ENCODE peak calls at places on chromosome 19, in five cellular contexts. W, T, N, X and B are unnamed samples.

GRCh38 chr19:13014101-13014920 is 19.0 kb downstream of the NFIX start:
- DNase-seq in W (no peak), T (no peak), N (no peak), X (no peak), B (no peak)

GRCh38 chr19:17329061-17329767 is 5.4 kb downstream of the ANO8 start:
- DNase-seq in W (no peak), T (no peak), N (no peak), X (no peak), B (no peak)

GRCh38 chr19:50330365-50331078 is 1.3 kb upstream of the KCNC3 start:
- DNase-seq in W (peak; percentile 87), T (peak; percentile 83), N (peak; percentile 91), X (no peak), B (no peak)

GRCh38 chr19:18396471-18397241 is 766 bp downstream of the LRRC25 start:
- DNase-seq in W (no peak), T (no peak), N (no peak), X (no peak), B (no peak)

GRCh38 chr19:29292146-29292545 is 79.2 kb upstream of the UQCRFS1 start:
- DNase-seq in W (no peak), T (no peak), N (no peak), X (no peak), B (no peak)

GRCh38 chr19:33864311-33864850 is 67.7 kb downstream of the KCTD15 start:
- DNase-seq in W (no peak), T (no peak), N (no peak), X (no peak), B (no peak)

GRCh38 chr19:31349160-31349881 is at the start of gene TSHZ3:
- DNase-seq in W (peak; percentile 82), T (peak; percentile 86), N (peak; percentile 87), X (peak; percentile 59), B (peak; percentile 81)

GRCh38 chr19:5451494-5451893 is 3.7 kb upstream of the ZNRF4 start:
- DNase-seq in W (no peak), T (no peak), N (no peak), X (no peak), B (no peak)

GRCh38 chr19:1752757-1753728 is at the start of gene ONECUT3:
- DNase-seq in W (no peak), T (no peak), N (no peak), X (no peak), B (no peak)

GRCh38 chr19:17103177-17103576 is 27.6 kb downstream of the MYO9B start:
- DNase-seq in W (no peak), T (no peak), N (no peak), X (peak; percentile 45), B (no peak)

GRCh38 chr19:2751438-2751830 is 11.6 kb upstream of the SLC39A3 start:
- DNase-seq in W (no peak), T (no peak), N (no peak), X (no peak), B (no peak)

GRCh38 chr19:17794731-17795494 is at the start of gene B3GNT3:
- DNase-seq in W (peak; percentile 34), T (peak; percentile 38), N (peak; percentile 72), X (no peak), B (peak; percentile 88)

DNA sequence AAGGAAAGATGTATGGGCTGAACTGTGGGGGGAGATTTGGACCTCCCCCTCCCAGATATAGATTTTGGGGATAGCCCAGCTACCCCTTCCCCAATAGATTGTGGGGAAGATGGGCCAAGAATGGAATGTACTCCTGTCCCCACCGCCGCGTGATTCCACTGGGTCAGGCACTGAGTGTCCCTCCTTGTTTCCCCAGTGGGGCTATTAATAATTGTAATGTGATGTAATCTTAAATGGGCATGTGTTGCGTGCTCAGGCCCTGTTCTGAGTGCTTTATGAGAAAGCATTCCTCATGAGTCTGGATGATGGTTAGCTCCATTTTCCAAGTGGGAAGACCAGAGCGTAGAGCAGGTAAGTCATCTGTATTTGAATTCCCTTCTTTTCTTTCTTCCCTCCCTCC is 1.4 kb downstream of the PSMD8 start:
- DNase-seq in W (no peak), T (peak; percentile 53), N (no peak), X (no peak), B (no peak)
- H3K27ac ChIP-seq in W (peak overlapping the region; percentile 94), T (peak overlapping the region; percentile 93), N (no peak overlapping the region), X (peak overlapping the region; percentile 95), B (peak overlapping the region; percentile 62)

DNA sequence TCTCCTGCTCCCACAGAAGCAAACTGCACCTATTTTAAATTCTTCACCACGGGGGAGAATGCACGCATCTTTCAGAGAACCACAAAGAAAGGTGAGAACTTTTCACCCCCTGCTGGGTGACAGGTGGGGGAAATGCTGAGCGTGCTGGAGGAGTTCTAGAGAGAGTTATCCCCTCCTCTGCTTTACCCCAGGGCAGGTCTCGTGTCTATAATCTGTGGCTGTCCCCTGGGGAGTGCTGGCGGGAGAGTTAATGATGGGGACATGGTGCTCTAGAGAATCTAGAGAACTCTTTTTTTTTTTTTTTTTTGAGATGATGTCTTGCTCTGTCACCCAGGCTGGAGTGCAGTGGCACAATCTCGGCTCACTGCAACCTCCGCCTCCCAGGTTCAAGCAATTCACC is 6.8 kb downstream of the CACNG6 start:
- DNase-seq in W (no peak), T (no peak), N (no peak), X (no peak), B (no peak)
- H3K36me3 ChIP-seq in W (no peaks in the 10 kb centered on the region), T (no peaks in the 10 kb centered on the region), N (no peaks in the 10 kb centered on the region), X (no peaks in the 10 kb centered on the region), B (no peaks in the 10 kb centered on the region)

DNA sequence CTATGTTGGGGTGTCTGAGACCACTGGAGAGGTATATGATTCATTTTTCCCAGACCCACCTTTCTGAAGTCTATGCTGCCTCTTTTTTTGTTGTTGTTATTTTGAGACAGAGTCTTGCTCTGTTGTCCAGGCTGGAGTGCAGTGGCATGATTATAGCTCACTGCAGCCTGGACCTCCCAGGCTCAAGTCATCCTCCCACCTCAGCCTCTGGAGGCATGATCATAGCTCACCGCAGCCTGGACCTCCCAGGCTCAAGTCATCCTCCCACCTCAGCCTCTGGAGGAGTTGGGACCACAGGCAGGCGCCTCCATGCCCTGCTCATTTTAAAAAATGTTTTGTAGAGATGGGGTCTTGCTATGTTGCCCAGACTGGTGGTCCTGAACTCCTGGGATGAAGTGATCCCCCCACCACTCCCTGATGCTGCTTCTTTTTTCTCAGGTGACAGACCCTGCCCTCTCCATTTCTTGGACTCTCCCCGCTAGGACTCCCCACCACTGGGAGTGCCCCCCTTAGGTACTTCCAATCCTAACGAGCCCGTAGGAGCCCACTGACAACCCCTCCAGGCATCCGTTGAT is 45.3 kb downstream of the ARHGEF18 start:
- DNase-seq in W (no peak), T (no peak), N (no peak), X (no peak), B (no peak)
- H3K27ac ChIP-seq in W (peak overlapping the region; percentile 93), T (no peak overlapping the region), N (no peak overlapping the region), X (no peak overlapping the region), B (peak overlapping the region; percentile 99)

GRCh38 chr19:35655600-35655999 is 7.5 kb downstream of the COX6B1 start:
- DNase-seq in W (no peak), T (no peak), N (no peak), X (no peak), B (no peak)
- H3K36me3 ChIP-seq in W (peaks cover 100% of the 10 kb centered on the region), T (peaks cover 100% of the 10 kb centered on the region), N (no peaks in the 10 kb centered on the region), X (peaks cover 43% of the 10 kb centered on the region), B (peaks cover 83% of the 10 kb centered on the region)